ENCODE peak calls at places on chromosomes 12 and 14, in eight cellular contexts. R is thyroid gland, X is adrenal gland, U is right lobe of liver, T is ovary, J is uterus, B is testis, W is transverse colon. Z is an unnamed sample.

GRCh38 chr12:127388985-127389384 is 878.0 kb upstream of the TMEM132C start:
- DNase-seq in R (no peak), X (no peak), U (no peak), T (no peak), J (no peak), B (no peak), W (no peak), Z (no peak)

GRCh38 chr14:98984719-98985041 is 287.3 kb downstream of the BCL11B start:
- DNase-seq in R (peak; percentile 8), X (no peak), U (no peak), T (no peak), J (no peak), B (no peak), W (peak; percentile 45), Z (no peak)

GRCh38 chr12:81257952-81258551 is 180.2 kb downstream of the ACSS3 start:
- DNase-seq in R (no peak), X (no peak), U (no peak), T (no peak), J (no peak), B (no peak), W (no peak), Z (no peak)

GRCh38 chr12:11576104-11576503 is 73.4 kb upstream of the ETV6 start:
- DNase-seq in R (no peak), X (no peak), U (no peak), T (no peak), J (no peak), B (no peak), W (no peak), Z (no peak)

GRCh38 chr14:101222362-101223090 is 319.0 kb upstream of the RTL1 start:
- DNase-seq in R (no peak), X (no peak), U (no peak), T (no peak), J (no peak), B (no peak), W (no peak), Z (no peak)

GRCh38 chr12:123854918-123855317 is 92.8 kb downstream of the DNAH10 start:
- DNase-seq in R (no peak), X (no peak), U (no peak), T (no peak), J (no peak), B (no peak), W (no peak), Z (no peak)

GRCh38 chr12:53229454-53229853 is 2.6 kb downstream of the RARG start:
- DNase-seq in R (no peak), X (no peak), U (no peak), T (no peak), J (no peak), B (no peak), W (no peak), Z (no peak)

GRCh38 chr12:44654641-44655625 is 221.2 kb downstream of the NELL2 start:
- DNase-seq in R (no peak), X (no peak), U (no peak), T (no peak), J (no peak), B (no peak), W (no peak), Z (no peak)

GRCh38 chr12:42326466-42327226 is 679 bp downstream of the PPHLN1 start:
- DNase-seq in R (peak; percentile 3), X (no peak), U (no peak), T (no peak), J (no peak), B (peak; percentile 31), W (peak; percentile 9), Z (no peak)

GRCh38 chr12:64402181-64402580 is 2.0 kb upstream of the XPOT start:
- DNase-seq in R (no peak), X (no peak), U (no peak), T (no peak), J (no peak), B (no peak), W (no peak), Z (no peak)

GRCh38 chr14:34093878-34094277 is 143.0 kb upstream of the EGLN3 start:
- DNase-seq in R (no peak), X (no peak), U (no peak), T (no peak), J (no peak), B (no peak), W (no peak), Z (no peak)

GRCh38 chr12:101076940-101077351 is 133.1 kb downstream of the SLC5A8 start:
- DNase-seq in R (no peak), X (no peak), U (no peak), T (no peak), J (no peak), B (no peak), W (no peak), Z (no peak)

GRCh38 chr12:111430418-111431353 is 25.0 kb downstream of the SH2B3 start:
- DNase-seq in R (no peak), X (no peak), U (peak; percentile 68), T (no peak), J (no peak), B (no peak), W (no peak), Z (no peak)

GRCh38 chr14:36035675-36036074 is 140.8 kb downstream of the PTCSC3 start:
- DNase-seq in R (no peak), X (no peak), U (no peak), T (no peak), J (no peak), B (no peak), W (no peak), Z (no peak)

GRCh38 chr14:61451891-61452400 is 130.6 kb downstream of the PRKCH start:
- DNase-seq in R (no peak), X (no peak), U (no peak), T (no peak), J (no peak), B (no peak), W (no peak), Z (no peak)

GRCh38 chr12:3896851-3897351 is 23.7 kb upstream of the PARP11 start:
- DNase-seq in R (no peak), X (peak; percentile 48), U (no peak), T (no peak), J (no peak), B (peak; percentile 26), W (no peak), Z (no peak)

GRCh38 chr14:37585101-37585479 is 10.0 kb downstream of the FOXA1 start:
- DNase-seq in R (no peak), X (no peak), U (no peak), T (no peak), J (no peak), B (no peak), W (peak; percentile 41), Z (peak; percentile 82)

GRCh38 chr14:56422703-56423213 is 156.8 kb upstream of the TMEM260 start:
- DNase-seq in R (peak; percentile 82), X (peak; percentile 66), U (peak; percentile 21), T (peak; percentile 57), J (peak; percentile 70), B (peak; percentile 71), W (peak; percentile 31), Z (peak; percentile 93)

GRCh38 chr14:76498536-76498935 is 122.6 kb downstream of the ESRRB start:
- DNase-seq in R (no peak), X (no peak), U (no peak), T (no peak), J (no peak), B (no peak), W (no peak), Z (no peak)
- H3K4me1 ChIP-seq in R (peaks cover 15% of the 10 kb centered on the region), X (no peaks in the 10 kb centered on the region), U (no peaks in the 10 kb centered on the region), T (no peaks in the 10 kb centered on the region), J (no peaks in the 10 kb centered on the region), B (no peaks in the 10 kb centered on the region), W (no peaks in the 10 kb centered on the region), Z (no peaks in the 10 kb centered on the region)

DNA sequence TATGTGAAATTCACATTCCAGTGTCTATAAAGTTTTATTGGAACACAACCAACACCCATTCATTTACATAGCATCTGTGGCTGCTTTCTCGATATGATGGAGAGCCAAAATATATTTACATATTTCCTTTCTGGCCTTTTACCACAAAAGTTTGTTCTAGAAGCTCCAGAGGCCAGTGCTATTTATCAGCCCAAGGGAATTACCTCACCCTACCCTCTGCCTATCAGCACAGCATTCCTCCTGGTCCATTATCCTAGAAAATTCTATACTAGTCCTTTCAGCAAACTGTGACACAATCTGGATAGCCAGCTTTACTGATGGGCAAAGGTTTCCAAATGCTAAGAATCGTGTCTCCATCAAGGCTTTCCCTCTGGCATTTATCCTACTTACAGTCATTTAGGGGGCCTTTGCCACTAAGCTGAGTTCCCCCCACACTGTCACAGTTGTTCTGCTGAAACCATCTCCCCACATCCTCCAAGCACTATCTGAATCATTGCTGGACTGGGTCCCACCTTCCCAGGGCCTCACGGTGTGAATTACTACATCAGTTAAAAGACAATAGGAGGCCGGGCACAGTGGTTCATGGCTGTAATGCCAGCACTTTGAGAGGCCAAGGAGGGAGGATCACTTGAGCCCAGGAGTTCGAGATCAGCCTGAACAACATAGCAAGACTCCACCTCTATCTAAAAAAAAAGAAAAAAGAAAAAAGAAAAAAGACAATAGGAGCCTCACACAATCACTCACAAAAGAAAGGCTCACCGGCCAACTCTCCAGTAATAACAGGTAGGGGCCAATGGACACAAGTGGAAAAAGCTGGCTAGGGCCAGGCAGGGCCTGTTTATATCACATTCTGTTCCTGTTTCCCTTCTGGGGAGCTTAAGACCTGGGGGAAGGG is 12.1 kb downstream of the SYNE3 start:
- DNase-seq in R (peak; percentile 47), X (no peak), U (no peak), T (no peak), J (no peak), B (no peak), W (no peak), Z (no peak)
- TF ChIP-seq POLR2A in R (no peak), X (no peak), U (no peak), T (no peak), J (no peak), B (no peak), W (no peak), Z (no peak)

GRCh38 chr12:54975875-54976274 is 8.7 kb downstream of the TESPA1 start:
- DNase-seq in R (no peak), X (no peak), U (no peak), T (no peak), J (no peak), B (no peak), W (no peak), Z (no peak)
- H3K4me1 ChIP-seq in R (peaks cover 5% of the 10 kb centered on the region), X (no peaks in the 10 kb centered on the region), U (no peaks in the 10 kb centered on the region), T (peaks cover 3% of the 10 kb centered on the region), J (no peaks in the 10 kb centered on the region), B (peaks cover 4% of the 10 kb centered on the region), W (no peaks in the 10 kb centered on the region), Z (no peaks in the 10 kb centered on the region)

DNA sequence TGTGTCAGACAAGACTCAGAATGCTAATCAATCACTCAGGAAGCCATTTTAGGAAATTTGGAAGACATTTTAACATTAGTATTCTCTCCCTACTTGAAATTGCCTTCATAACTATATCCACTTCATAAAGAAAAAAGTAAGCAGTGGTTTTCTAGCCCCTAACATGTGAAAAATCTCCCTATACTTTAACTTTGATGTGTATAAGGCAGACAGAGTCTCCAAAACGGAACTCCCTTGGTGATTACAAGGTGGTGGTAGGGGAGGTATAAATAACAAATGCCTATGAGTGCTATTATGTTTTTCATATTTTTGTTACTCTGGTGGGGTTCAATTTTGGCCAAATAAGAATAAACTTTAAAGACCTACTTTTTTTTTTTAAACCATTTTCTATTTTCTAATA is 300.3 kb downstream of the BTG1 start:
- DNase-seq in R (no peak), X (no peak), U (no peak), T (no peak), J (no peak), B (no peak), W (no peak), Z (no peak)
- TF ChIP-seq POLR2A in R (no peak), X (no peak), U (no peak), T (no peak), J (no peak), B (no peak), W (no peak), Z (no peak)

Z was measured in prostate gland.